ENCODE peak calls at places on chromosomes 6 and 20, in eight cellular contexts. One of them, this sample, is unnamed.

GRCh38 chr20:19047040-19047950 is 165.1 kb upstream of the SLC24A3 start:
- DNase-seq in Panc1: no peak
- DNase-seq in esophagus muscularis mucosa: peak
- DNase-seq in HCT116: no peak
- DNase-seq in breast epithelium: peak
- DNase-seq in SK-N-SH: no peak
- DNase-seq in suprapubic skin: peak
- DNase-seq in GM12892: no peak
- DNase-seq in this sample: no peak

GRCh38 chr20:5002077-5002413 is 735 bp upstream of the SLC23A2 start:
- DNase-seq in Panc1: no peak
- DNase-seq in breast epithelium: no peak
- DNase-seq in SK-N-SH: peak
- DNase-seq in HCT116: no peak
- DNase-seq in GM12892: no peak
- DNase-seq in suprapubic skin: no peak
- DNase-seq in esophagus muscularis mucosa: no peak
- DNase-seq in this sample: no peak

GRCh38 chr20:43911066-43911465 is 3.6 kb upstream of the TOX2 start:
- DNase-seq in Panc1: no peak
- DNase-seq in esophagus muscularis mucosa: peak
- DNase-seq in SK-N-SH: no peak
- DNase-seq in HCT116: peak
- DNase-seq in breast epithelium: no peak
- DNase-seq in GM12892: no peak
- DNase-seq in suprapubic skin: no peak
- DNase-seq in this sample: no peak

GRCh38 chr20:10260316-10260715 is 41.7 kb downstream of the SNAP25 start:
- DNase-seq in HCT116: no peak
- DNase-seq in breast epithelium: no peak
- DNase-seq in esophagus muscularis mucosa: no peak
- DNase-seq in SK-N-SH: no peak
- DNase-seq in GM12892: no peak
- DNase-seq in suprapubic skin: no peak
- DNase-seq in Panc1: no peak
- DNase-seq in this sample: no peak

GRCh38 chr6:57248311-57248895 is 26.3 kb upstream of the RAB23 start:
- DNase-seq in SK-N-SH: no peak
- DNase-seq in GM12892: no peak
- DNase-seq in Panc1: no peak
- DNase-seq in esophagus muscularis mucosa: no peak
- DNase-seq in HCT116: no peak
- DNase-seq in breast epithelium: no peak
- DNase-seq in suprapubic skin: no peak
- DNase-seq in this sample: no peak

GRCh38 chr6:19554356-19555225 is 282.6 kb upstream of the ID4 start:
- DNase-seq in breast epithelium: no peak
- DNase-seq in esophagus muscularis mucosa: no peak
- DNase-seq in SK-N-SH: no peak
- DNase-seq in GM12892: no peak
- DNase-seq in HCT116: no peak
- DNase-seq in Panc1: no peak
- DNase-seq in suprapubic skin: no peak
- DNase-seq in this sample: no peak

GRCh38 chr6:1686117-1687098 is 76.7 kb downstream of the FOXC1 start:
- DNase-seq in suprapubic skin: no peak
- DNase-seq in esophagus muscularis mucosa: no peak
- DNase-seq in GM12892: no peak
- DNase-seq in SK-N-SH: peak
- DNase-seq in breast epithelium: no peak
- DNase-seq in Panc1: peak
- DNase-seq in HCT116: no peak
- DNase-seq in this sample: no peak

GRCh38 chr20:53413188-53413631 is 180.4 kb downstream of the ZNF217 start:
- DNase-seq in Panc1: peak
- DNase-seq in breast epithelium: no peak
- DNase-seq in HCT116: peak
- DNase-seq in SK-N-SH: no peak
- DNase-seq in GM12892: peak
- DNase-seq in esophagus muscularis mucosa: no peak
- DNase-seq in suprapubic skin: no peak
- DNase-seq in this sample: peak

GRCh38 chr6:107185570-107185969 is 70.3 kb upstream of the BEND3 start:
- DNase-seq in suprapubic skin: no peak
- DNase-seq in HCT116: no peak
- DNase-seq in SK-N-SH: peak
- DNase-seq in Panc1: no peak
- DNase-seq in esophagus muscularis mucosa: no peak
- DNase-seq in breast epithelium: no peak
- DNase-seq in GM12892: no peak
- DNase-seq in this sample: no peak

GRCh38 chr20:22502731-22503191 is 81.6 kb downstream of the FOXA2 start:
- DNase-seq in SK-N-SH: no peak
- DNase-seq in HCT116: no peak
- DNase-seq in Panc1: no peak
- DNase-seq in suprapubic skin: no peak
- DNase-seq in esophagus muscularis mucosa: peak
- DNase-seq in GM12892: no peak
- DNase-seq in breast epithelium: no peak
- DNase-seq in this sample: no peak

DNA sequence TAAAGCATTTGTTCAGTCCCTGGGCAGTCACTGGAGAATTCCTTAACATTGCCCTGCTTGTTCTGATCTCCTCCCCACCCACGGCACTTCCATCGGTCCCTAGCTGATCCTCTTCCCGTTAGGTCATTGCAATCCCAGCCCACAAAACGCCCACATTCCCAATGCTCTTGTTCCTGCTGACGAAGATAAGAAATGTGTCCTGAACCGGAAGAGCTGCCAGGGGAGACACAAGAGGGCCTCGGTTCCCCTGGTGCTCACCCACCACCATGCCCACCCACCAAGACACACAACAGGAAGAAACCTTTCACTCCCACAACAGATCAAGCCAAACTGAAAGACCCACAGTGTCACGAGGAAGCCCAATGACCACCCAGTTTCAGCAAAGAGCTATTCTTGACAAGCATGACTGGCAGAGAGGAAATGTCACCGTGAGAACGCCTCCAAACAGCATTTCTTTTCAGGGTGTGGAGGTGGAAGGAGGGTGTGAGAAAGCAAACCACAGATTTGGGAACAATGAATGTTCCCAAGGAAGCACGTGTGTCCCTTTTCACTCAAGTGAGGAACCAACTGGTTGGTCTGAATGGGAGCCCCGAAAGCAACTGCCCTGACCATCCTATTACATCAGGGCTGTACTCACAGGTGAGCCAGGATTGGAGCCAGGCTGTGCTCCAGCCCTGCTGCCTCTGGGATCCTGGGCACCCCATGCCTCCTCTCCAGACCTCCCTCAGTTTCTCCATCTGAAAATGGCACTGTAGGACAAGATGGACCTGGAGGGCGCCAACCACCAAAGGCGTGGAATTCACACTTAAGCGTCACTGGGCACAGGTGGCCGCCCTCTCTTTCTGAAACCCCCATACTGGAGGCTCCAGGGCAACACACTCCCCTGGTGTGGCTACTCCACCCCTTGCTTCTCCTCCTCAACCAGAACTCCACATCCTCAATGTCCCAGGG is 97.5 kb downstream of the ZMYND8 start:
- DNase-seq in Panc1: no peak
- DNase-seq in breast epithelium: no peak
- DNase-seq in esophagus muscularis mucosa: no peak
- DNase-seq in HCT116: no peak
- DNase-seq in GM12892: peak
- DNase-seq in suprapubic skin: no peak
- DNase-seq in SK-N-SH: no peak
- DNase-seq in this sample: no peak
- TF ChIP-seq POLR2AphosphoS5 in Panc1: no peak
- TF ChIP-seq POLR2AphosphoS5 in breast epithelium: no peak
- TF ChIP-seq POLR2AphosphoS5 in esophagus muscularis mucosa: no peak
- TF ChIP-seq POLR2AphosphoS5 in HCT116: no peak
- TF ChIP-seq POLR2AphosphoS5 in GM12892: no peak
- TF ChIP-seq POLR2AphosphoS5 in suprapubic skin: no peak
- TF ChIP-seq POLR2AphosphoS5 in SK-N-SH: no peak
- TF ChIP-seq POLR2AphosphoS5 in this sample: no peak

DNA sequence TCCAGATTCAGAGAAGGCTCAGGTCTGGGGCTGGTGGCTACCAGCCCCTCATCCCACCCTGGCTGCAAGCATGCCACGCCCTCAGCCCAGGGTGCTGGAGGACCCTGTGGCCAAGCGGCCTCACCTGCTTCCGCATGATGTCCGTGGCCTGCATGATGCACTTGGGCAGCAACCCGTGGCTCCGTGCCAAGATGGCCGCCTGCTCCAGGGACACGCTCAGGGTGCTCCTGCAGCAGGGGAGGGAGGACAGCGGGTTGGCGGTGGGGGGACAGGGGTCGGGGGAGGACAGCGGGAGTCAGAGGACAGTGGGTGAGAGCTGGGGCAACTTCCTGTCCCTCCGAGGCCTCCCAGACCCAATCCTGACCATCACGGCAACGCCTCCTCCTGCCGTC is 200.1 kb downstream of the PREX1 start:
- DNase-seq in breast epithelium: no peak
- DNase-seq in suprapubic skin: no peak
- DNase-seq in HCT116: no peak
- DNase-seq in GM12892: no peak
- DNase-seq in Panc1: no peak
- DNase-seq in SK-N-SH: peak
- DNase-seq in esophagus muscularis mucosa: no peak
- DNase-seq in this sample: no peak
- TF ChIP-seq POLR2AphosphoS5 in breast epithelium: no peak
- TF ChIP-seq POLR2AphosphoS5 in suprapubic skin: no peak
- TF ChIP-seq POLR2AphosphoS5 in HCT116: no peak
- TF ChIP-seq POLR2AphosphoS5 in GM12892: no peak
- TF ChIP-seq POLR2AphosphoS5 in Panc1: no peak
- TF ChIP-seq POLR2AphosphoS5 in SK-N-SH: no peak
- TF ChIP-seq POLR2AphosphoS5 in esophagus muscularis mucosa: no peak
- TF ChIP-seq POLR2AphosphoS5 in this sample: no peak

GRCh38 chr6:30264731-30265130 is 51.5 kb upstream of the TRIM26 start:
- DNase-seq in HCT116: no peak
- DNase-seq in SK-N-SH: no peak
- DNase-seq in Panc1: no peak
- DNase-seq in suprapubic skin: no peak
- DNase-seq in breast epithelium: no peak
- DNase-seq in GM12892: no peak
- DNase-seq in esophagus muscularis mucosa: no peak
- DNase-seq in this sample: no peak

GRCh38 chr6:30260036-30260504 is 46.9 kb upstream of the TRIM26 start:
- DNase-seq in esophagus muscularis mucosa: no peak
- DNase-seq in SK-N-SH: no peak
- DNase-seq in HCT116: no peak
- DNase-seq in breast epithelium: peak
- DNase-seq in suprapubic skin: no peak
- DNase-seq in GM12892: no peak
- DNase-seq in Panc1: no peak
- DNase-seq in this sample: peak

GRCh38 chr6:30263734-30264133 is 50.5 kb upstream of the TRIM26 start:
- DNase-seq in HCT116: no peak
- DNase-seq in esophagus muscularis mucosa: no peak
- DNase-seq in Panc1: no peak
- DNase-seq in GM12892: no peak
- DNase-seq in breast epithelium: no peak
- DNase-seq in SK-N-SH: peak
- DNase-seq in suprapubic skin: no peak
- DNase-seq in this sample: no peak

GRCh38 chr6:30258204-30258603 is 45.0 kb upstream of the TRIM26 start:
- DNase-seq in suprapubic skin: no peak
- DNase-seq in HCT116: no peak
- DNase-seq in Panc1: no peak
- DNase-seq in SK-N-SH: no peak
- DNase-seq in esophagus muscularis mucosa: no peak
- DNase-seq in GM12892: no peak
- DNase-seq in breast epithelium: no peak
- DNase-seq in this sample: no peak

DNA sequence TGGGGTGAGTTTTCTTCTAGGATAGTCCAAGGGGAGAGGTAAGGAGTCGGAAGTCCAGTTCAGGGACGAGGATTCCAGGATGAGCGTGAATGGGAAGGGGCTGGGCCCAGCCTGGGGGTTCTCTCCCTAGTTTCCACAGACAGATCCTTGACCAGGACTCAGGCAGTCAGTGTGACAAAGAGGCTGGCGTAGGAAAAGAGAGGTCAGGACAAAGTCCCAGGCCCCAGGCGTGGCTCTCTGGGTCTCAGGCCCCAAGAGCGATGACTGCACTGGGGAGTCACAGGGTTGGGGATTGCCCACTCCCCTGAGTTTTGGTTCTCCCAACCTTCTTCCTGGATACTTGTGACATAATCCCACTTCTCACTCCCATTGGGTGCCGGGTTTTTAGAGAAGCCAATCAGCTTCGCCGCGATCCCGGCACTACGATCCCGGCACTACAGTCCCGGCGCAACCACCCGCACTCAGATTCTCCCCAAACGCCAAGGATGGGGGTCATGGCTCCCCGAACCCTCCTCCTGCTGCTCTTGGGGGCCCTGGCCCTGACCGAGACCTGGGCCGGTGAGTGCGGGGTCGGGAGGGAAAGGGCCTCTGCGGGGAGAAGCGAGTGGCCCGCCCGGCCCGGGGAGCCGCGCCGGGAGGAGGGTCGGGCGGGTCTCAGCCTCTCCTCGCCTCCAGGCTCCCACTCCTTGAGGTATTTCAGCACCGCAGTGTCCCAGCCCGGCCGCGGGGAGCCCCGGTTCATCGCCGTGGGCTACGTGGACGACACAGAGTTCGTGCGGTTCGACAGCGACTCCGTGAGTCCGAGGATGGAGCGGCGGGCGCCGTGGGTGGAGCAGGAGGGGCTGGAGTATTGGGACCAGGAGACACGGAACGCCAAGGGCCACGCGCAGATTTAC is 46.2 kb upstream of the TRIM26 start:
- DNase-seq in suprapubic skin: peak
- DNase-seq in HCT116: peak
- DNase-seq in Panc1: peak
- DNase-seq in esophagus muscularis mucosa: peak
- DNase-seq in GM12892: peak
- DNase-seq in SK-N-SH: peak
- DNase-seq in breast epithelium: peak
- DNase-seq in this sample: peak
- TF ChIP-seq POLR2AphosphoS5 in suprapubic skin: no peak
- TF ChIP-seq POLR2AphosphoS5 in HCT116: peak
- TF ChIP-seq POLR2AphosphoS5 in Panc1: no peak
- TF ChIP-seq POLR2AphosphoS5 in esophagus muscularis mucosa: peak
- TF ChIP-seq POLR2AphosphoS5 in GM12892: peak
- TF ChIP-seq POLR2AphosphoS5 in SK-N-SH: no peak
- TF ChIP-seq POLR2AphosphoS5 in breast epithelium: peak
- TF ChIP-seq POLR2AphosphoS5 in this sample: no peak

DNA sequence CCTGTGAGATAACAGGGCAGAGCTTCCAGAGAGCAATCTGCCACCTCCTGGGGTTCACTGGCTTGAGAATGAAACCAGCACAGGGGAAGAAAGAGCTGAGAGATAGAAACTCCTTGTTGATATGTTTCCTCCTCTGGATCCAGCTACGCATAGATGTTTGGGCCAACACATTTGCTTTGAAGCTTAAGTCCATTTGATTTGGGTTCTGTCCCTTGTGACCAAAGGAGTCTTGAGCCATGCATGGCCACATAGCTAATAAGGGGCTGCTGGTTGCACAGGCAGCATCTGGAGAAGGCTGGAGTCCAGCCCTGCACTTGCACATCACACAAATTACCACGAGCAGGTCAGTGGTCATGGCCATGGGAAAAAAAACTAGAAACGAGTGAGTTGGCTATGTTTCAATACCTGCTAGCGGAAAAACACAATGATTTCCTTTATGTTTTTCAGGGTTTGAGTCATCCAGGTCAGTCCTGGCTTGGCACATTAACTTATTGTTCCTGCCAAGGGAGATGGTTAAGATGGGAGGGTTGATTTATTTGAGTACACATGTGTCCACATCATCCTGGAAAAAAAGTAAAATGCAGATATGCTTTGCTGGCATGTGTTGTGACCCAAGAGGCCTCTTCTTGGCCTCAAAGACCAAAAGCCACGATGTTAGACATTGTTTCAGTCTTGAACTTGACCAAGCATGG is 5.7 kb upstream of the STX16 start:
- DNase-seq in SK-N-SH: no peak
- DNase-seq in suprapubic skin: no peak
- DNase-seq in HCT116: no peak
- DNase-seq in Panc1: no peak
- DNase-seq in breast epithelium: no peak
- DNase-seq in GM12892: no peak
- DNase-seq in esophagus muscularis mucosa: no peak
- DNase-seq in this sample: peak
- TF ChIP-seq POLR2AphosphoS5 in SK-N-SH: peak
- TF ChIP-seq POLR2AphosphoS5 in suprapubic skin: no peak
- TF ChIP-seq POLR2AphosphoS5 in HCT116: no peak
- TF ChIP-seq POLR2AphosphoS5 in Panc1: no peak
- TF ChIP-seq POLR2AphosphoS5 in breast epithelium: no peak
- TF ChIP-seq POLR2AphosphoS5 in GM12892: no peak
- TF ChIP-seq POLR2AphosphoS5 in esophagus muscularis mucosa: peak
- TF ChIP-seq POLR2AphosphoS5 in this sample: no peak

This sample was measured in H1.